ENCODE peak calls at places on chromosomes 4 and X, in six cellular contexts. R, V, C, J, Y and A are unnamed samples.

GRCh38 chrX:21972721-21973120 is 32.2 kb downstream of the SMS start:
- DNase-seq in R (no peak), V (peak), C (peak), J (no peak), Y (no peak), A (no peak)

GRCh38 chr4:30380404-30380998 is 339.7 kb upstream of the PCDH7 start:
- DNase-seq in R (no peak), V (peak), C (peak), J (peak), Y (no peak), A (peak)

GRCh38 chrX:2432298-2432863 is 68.4 kb downstream of the DHRSX start:
- DNase-seq in R (no peak), V (no peak), C (no peak), J (no peak), Y (no peak), A (no peak)

GRCh38 chrX:132615396-132616131 is 126.7 kb upstream of the MBNL3 start:
- DNase-seq in R (no peak), V (peak), C (no peak), J (peak), Y (peak), A (no peak)

GRCh38 chr4:92163348-92163747 is 140.4 kb upstream of the GRID2 start:
- DNase-seq in R (no peak), V (no peak), C (no peak), J (no peak), Y (no peak), A (no peak)

GRCh38 chrX:48468693-48469691 is 1.1 kb downstream of the SLC38A5 start:
- DNase-seq in R (no peak), V (no peak), C (no peak), J (no peak), Y (no peak), A (no peak)

GRCh38 chr4:123811763-123812390 is 415.3 kb downstream of the SPRY1 start:
- DNase-seq in R (no peak), V (no peak), C (no peak), J (no peak), Y (no peak), A (no peak)

GRCh38 chr4:126954537-126955291 is 678.0 kb upstream of the INTU start:
- DNase-seq in R (no peak), V (no peak), C (no peak), J (no peak), Y (no peak), A (no peak)

GRCh38 chr4:175373031-175373430 is 439.0 kb downstream of the GPM6A start:
- DNase-seq in R (no peak), V (no peak), C (no peak), J (no peak), Y (no peak), A (no peak)

GRCh38 chr4:123821861-123822260 is 425.3 kb downstream of the SPRY1 start:
- DNase-seq in R (no peak), V (no peak), C (no peak), J (no peak), Y (no peak), A (no peak)

GRCh38 chrX:459611-460010 is 72.9 kb upstream of the PPP2R3B start:
- DNase-seq in R (no peak), V (no peak), C (no peak), J (no peak), Y (no peak), A (no peak)

GRCh38 chr4:41505161-41505653 is 32.8 kb upstream of the LIMCH1 start:
- DNase-seq in R (no peak), V (no peak), C (no peak), J (no peak), Y (no peak), A (no peak)

GRCh38 chrX:15373986-15374385 is 10.2 kb downstream of the VEGFD start:
- DNase-seq in R (no peak), V (no peak), C (no peak), J (no peak), Y (no peak), A (no peak)

DNA sequence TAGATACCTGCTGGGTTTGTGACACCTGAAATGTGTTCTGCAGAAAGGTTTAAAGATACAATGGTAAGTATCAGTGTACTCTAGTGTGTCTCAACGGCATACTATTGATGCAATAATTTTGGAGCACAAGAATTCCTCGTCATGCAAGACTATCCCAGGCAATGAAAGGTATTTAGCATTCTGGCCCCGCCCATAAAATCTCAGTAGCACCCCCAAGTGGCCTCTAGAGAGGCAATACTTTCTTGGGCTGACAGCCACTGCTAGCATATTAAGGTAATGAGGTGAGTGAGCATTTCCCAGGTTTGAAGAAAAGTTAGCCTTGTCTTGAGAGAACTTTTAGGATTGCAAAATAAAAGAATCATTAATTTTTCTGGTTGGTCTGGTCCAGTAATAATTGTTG is 24.0 kb downstream of the TAB3 start:
- DNase-seq in R (no peak), V (no peak), C (no peak), J (no peak), Y (no peak), A (no peak)
- TF ChIP-seq CTCF in R (no peak), V (peak), C (no peak), J (peak), Y (peak), A (peak)

GRCh38 chr4:94126669-94127068 is 81.0 kb upstream of the SMARCAD1 start:
- DNase-seq in R (no peak), V (no peak), C (no peak), J (no peak), Y (no peak), A (no peak)
- TF ChIP-seq CTCF in R (no peak), V (peak), C (peak), J (no peak), Y (no peak), A (peak)

GRCh38 chr4:55395218-55395528 is 584 bp upstream of the TMEM165 start:
- DNase-seq in R (no peak), V (no peak), C (no peak), J (no peak), Y (no peak), A (no peak)
- TF ChIP-seq CTCF in R (no peak), V (no peak), C (peak), J (no peak), Y (no peak), A (no peak)

GRCh38 chr4:2482693-2483092 is 13.8 kb downstream of the RNF4 start:
- DNase-seq in R (no peak), V (peak), C (no peak), J (no peak), Y (no peak), A (no peak)
- TF ChIP-seq CTCF in R (no peak), V (no peak), C (no peak), J (no peak), Y (no peak), A (no peak)

DNA sequence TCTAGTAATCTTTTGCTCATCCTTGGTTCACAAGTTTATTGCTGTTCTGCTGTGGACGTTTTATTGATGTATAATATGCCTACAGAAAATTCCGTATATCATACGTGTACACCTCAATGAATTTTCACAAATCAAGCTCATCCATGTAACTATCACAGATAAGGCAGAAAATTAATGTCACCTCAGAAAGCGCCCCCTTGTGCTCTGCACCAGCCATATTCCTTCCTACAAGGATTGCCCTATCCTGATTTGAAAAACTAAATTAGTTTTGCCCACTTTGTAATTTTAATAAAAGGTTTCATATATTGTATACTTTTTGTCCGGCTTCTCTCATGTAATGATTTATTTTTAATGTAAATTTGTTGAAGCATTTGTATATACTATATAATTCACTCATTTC is 390.8 kb downstream of the ADGRL3 start:
- DNase-seq in R (no peak), V (no peak), C (no peak), J (peak), Y (no peak), A (no peak)
- TF ChIP-seq CTCF in R (no peak), V (peak), C (peak), J (peak), Y (no peak), A (no peak)